ENCODE peak calls at places on chromosome 1, in seven cellular contexts. C, F, J, P, D, Z and Y are unnamed samples.

GRCh38 chr1:221740941-221741363 is 937 bp downstream of the DUSP10 start:
- DNase-seq in C (no peak), F (no peak), J (peak; percentile 3), P (no peak), D (no peak), Z (peak; percentile 68), Y (no peak)

GRCh38 chr1:53108646-53109580 is 33.5 kb downstream of the SLC1A7 start:
- DNase-seq in C (peak; percentile 76), F (no peak), J (no peak), P (no peak), D (no peak), Z (no peak), Y (peak; percentile 46)

GRCh38 chr1:36178479-36179219 is 22.7 kb downstream of the MAP7D1 start:
- DNase-seq in C (no peak), F (peak; percentile 88), J (peak; percentile 93), P (peak; percentile 98), D (peak; percentile 59), Z (no peak), Y (peak; percentile 99)

GRCh38 chr1:51989582-51990477 is 670 bp downstream of the RAB3B start:
- DNase-seq in C (no peak), F (peak; percentile 19), J (peak; percentile 44), P (peak; percentile 48), D (no peak), Z (no peak), Y (peak; percentile 76)

GRCh38 chr1:36576118-36576517 is 93.4 kb upstream of the CSF3R start:
- DNase-seq in C (peak; percentile 53), F (peak; percentile 49), J (peak; percentile 88), P (peak; percentile 89), D (peak; percentile 36), Z (no peak), Y (peak; percentile 96)

GRCh38 chr1:153626929-153627796 is at the start of gene S100A13:
- DNase-seq in C (peak; percentile 97), F (peak; percentile 79), J (peak; percentile 97), P (peak; percentile 98), D (peak; percentile 72), Z (peak; percentile 92), Y (peak; percentile 98)

GRCh38 chr1:170305777-170306299 is 160.1 kb downstream of the NTMT2 start:
- DNase-seq in C (no peak), F (no peak), J (no peak), P (no peak), D (no peak), Z (no peak), Y (no peak)

GRCh38 chr1:47232187-47232874 is at the start of gene TAL1:
- DNase-seq in C (peak; percentile 50), F (no peak), J (peak; percentile 66), P (no peak), D (no peak), Z (no peak), Y (peak; percentile 70)

GRCh38 chr1:35577071-35577998 is 4.2 kb downstream of the TFAP2E start:
- DNase-seq in C (no peak), F (peak; percentile 52), J (peak; percentile 42), P (peak; percentile 72), D (no peak), Z (no peak), Y (peak; percentile 82)

GRCh38 chr1:201714542-201715276 is 114.2 kb upstream of the IPO9 start:
- DNase-seq in C (peak; percentile 97), F (peak; percentile 50), J (peak; percentile 44), P (no peak), D (peak; percentile 68), Z (peak; percentile 97), Y (peak; percentile 79)

GRCh38 chr1:31666290-31666963 is 21.8 kb upstream of the PEF1 start:
- DNase-seq in C (peak; percentile 26), F (no peak), J (no peak), P (no peak), D (no peak), Z (no peak), Y (peak; percentile 50)

GRCh38 chr1:43144228-43144627 is 27.9 kb downstream of the EBNA1BP2 start:
- DNase-seq in C (peak; percentile 74), F (no peak), J (no peak), P (no peak), D (no peak), Z (no peak), Y (no peak)

GRCh38 chr1:161905269-161905884 is 118.3 kb downstream of the OLFML2B start:
- DNase-seq in C (peak; percentile 37), F (no peak), J (peak; percentile 48), P (no peak), D (no peak), Z (no peak), Y (peak; percentile 57)

GRCh38 chr1:36880155-36881070 is 153.9 kb downstream of the GRIK3 start:
- DNase-seq in C (no peak), F (no peak), J (no peak), P (peak; percentile 22), D (no peak), Z (no peak), Y (peak; percentile 25)

GRCh38 chr1:36884801-36885200 is 149.5 kb downstream of the GRIK3 start:
- DNase-seq in C (no peak), F (no peak), J (no peak), P (peak; percentile 3), D (no peak), Z (no peak), Y (no peak)

GRCh38 chr1:10781137-10781536 is 15.3 kb downstream of the CASZ1 start:
- DNase-seq in C (no peak), F (peak; percentile 19), J (no peak), P (no peak), D (no peak), Z (no peak), Y (no peak)

GRCh38 chr1:69993787-69994186 is 211.6 kb downstream of the LRRC40 start:
- DNase-seq in C (peak; percentile 14), F (no peak), J (no peak), P (no peak), D (no peak), Z (no peak), Y (no peak)

GRCh38 chr1:109895720-109896504 is 14.7 kb upstream of the CSF1 start:
- DNase-seq in C (peak; percentile 76), F (peak; percentile 59), J (no peak), P (no peak), D (peak; percentile 52), Z (no peak), Y (no peak)

GRCh38 chr1:154846921-154847442 is 23.1 kb downstream of the KCNN3 start:
- DNase-seq in C (no peak), F (no peak), J (no peak), P (no peak), D (no peak), Z (no peak), Y (peak; percentile 49)

GRCh38 chr1:56933606-56934005 is 32.2 kb downstream of the C8B start:
- DNase-seq in C (no peak), F (no peak), J (no peak), P (no peak), D (no peak), Z (no peak), Y (no peak)

GRCh38 chr1:95041491-95042165 is 31.1 kb downstream of the ALG14 start:
- DNase-seq in C (peak; percentile 92), F (no peak), J (peak; percentile 39), P (no peak), D (peak; percentile 17), Z (peak; percentile 86), Y (no peak)

GRCh38 chr1:206551985-206552325 is 44.6 kb downstream of the RASSF5 start:
- DNase-seq in C (no peak), F (no peak), J (no peak), P (no peak), D (no peak), Z (no peak), Y (no peak)

GRCh38 chr1:63804829-63805484 is 31.1 kb downstream of the ROR1 start:
- DNase-seq in C (no peak), F (no peak), J (no peak), P (no peak), D (no peak), Z (no peak), Y (no peak)

GRCh38 chr1:151613275-151613867 is 1.5 kb downstream of the SNX27 start:
- DNase-seq in C (no peak), F (no peak), J (peak; percentile 42), P (no peak), D (no peak), Z (peak; percentile 68), Y (peak; percentile 61)
- H3K4me1 ChIP-seq in C (no peaks in the 10 kb centered on the region), F (peaks cover 21% of the 10 kb centered on the region), J (no peaks in the 10 kb centered on the region), P (no peaks in the 10 kb centered on the region), D (peaks cover 37% of the 10 kb centered on the region), Z (peaks cover 63% of the 10 kb centered on the region), Y (no peaks in the 10 kb centered on the region)

GRCh38 chr1:234668577-234668955 is 58.6 kb upstream of the IRF2BP2 start:
- DNase-seq in C (no peak), F (no peak), J (no peak), P (no peak), D (no peak), Z (no peak), Y (no peak)

GRCh38 chr1:234667891-234668576 is 58.1 kb upstream of the IRF2BP2 start:
- DNase-seq in C (no peak), F (no peak), J (no peak), P (no peak), D (no peak), Z (no peak), Y (no peak)

GRCh38 chr1:234669499-234669898 is 59.5 kb upstream of the IRF2BP2 start:
- DNase-seq in C (no peak), F (no peak), J (no peak), P (no peak), D (no peak), Z (no peak), Y (no peak)

GRCh38 chr1:234666206-234666605 is 56.2 kb upstream of the IRF2BP2 start:
- DNase-seq in C (no peak), F (no peak), J (no peak), P (no peak), D (no peak), Z (no peak), Y (no peak)

GRCh38 chr1:234666761-234667160 is 56.8 kb upstream of the IRF2BP2 start:
- DNase-seq in C (no peak), F (no peak), J (no peak), P (no peak), D (no peak), Z (no peak), Y (no peak)
- H3K27me3 ChIP-seq in C (no peaks in the 10 kb centered on the region), F (no peaks in the 10 kb centered on the region), J (no peaks in the 10 kb centered on the region), P (no peaks in the 10 kb centered on the region), D (no peaks in the 10 kb centered on the region), Z (no peaks in the 10 kb centered on the region), Y (no peaks in the 10 kb centered on the region)

GRCh38 chr1:25028910-25029599 is 99.0 kb upstream of the RUNX3 start:
- DNase-seq in C (no peak), F (no peak), J (no peak), P (no peak), D (no peak), Z (no peak), Y (no peak)
- TF ChIP-seq CTCF in C (no peak), F (no peak), J (no peak), P (no peak), D (no peak), Z (no peak), Y (no peak)

GRCh38 chr1:26016944-26017545 is 4.5 kb upstream of the EXTL1 start:
- DNase-seq in C (no peak), F (no peak), J (no peak), P (peak; percentile 46), D (no peak), Z (no peak), Y (no peak)
- H3K4me1 ChIP-seq in C (peaks cover 37% of the 10 kb centered on the region), F (no peaks in the 10 kb centered on the region), J (peaks cover 16% of the 10 kb centered on the region), P (no peaks in the 10 kb centered on the region), D (peaks cover 66% of the 10 kb centered on the region), Z (peaks cover 25% of the 10 kb centered on the region), Y (peaks cover 2% of the 10 kb centered on the region)